ENCODE peak calls at places on chromosomes 2 and 18, in seven cellular contexts. G, M, A, T, Q, W and S are unnamed samples.

GRCh38 chr2:185875532-185875931 is 136.9 kb downstream of the FSIP2 start:
- DNase-seq in G (no peak), M (no peak), A (no peak), T (no peak), Q (no peak), W (no peak), S (no peak)

GRCh38 chr2:16080516-16080915 is 140.2 kb downstream of the MYCN start:
- DNase-seq in G (no peak), M (no peak), A (no peak), T (no peak), Q (no peak), W (no peak), S (no peak)

GRCh38 chr2:159996792-159997546 is 65.4 kb downstream of the PLA2R1 start:
- DNase-seq in G (no peak), M (no peak), A (no peak), T (peak), Q (no peak), W (no peak), S (no peak)

GRCh38 chr18:22186484-22186971 is 17.1 kb downstream of the GATA6 start:
- DNase-seq in G (no peak), M (no peak), A (no peak), T (peak), Q (no peak), W (no peak), S (no peak)

GRCh38 chr2:237927135-237927534 is 39.7 kb upstream of the UBE2F start:
- DNase-seq in G (no peak), M (no peak), A (no peak), T (no peak), Q (no peak), W (no peak), S (no peak)

GRCh38 chr2:71538241-71538640 is 84.9 kb downstream of the DYSF start:
- DNase-seq in G (no peak), M (no peak), A (no peak), T (no peak), Q (no peak), W (no peak), S (no peak)

GRCh38 chr2:21191535-21191934 is 67.8 kb downstream of the TDRD15 start:
- DNase-seq in G (no peak), M (no peak), A (no peak), T (no peak), Q (no peak), W (no peak), S (no peak)

GRCh38 chr2:46315103-46315890 is 18.1 kb downstream of the EPAS1 start:
- DNase-seq in G (no peak), M (no peak), A (no peak), T (peak), Q (no peak), W (no peak), S (no peak)

GRCh38 chr18:42798606-42799005 is 316.9 kb downstream of the RIT2 start:
- DNase-seq in G (no peak), M (no peak), A (no peak), T (no peak), Q (no peak), W (no peak), S (no peak)

GRCh38 chr18:56085561-56085960 is 497.6 kb upstream of the TCF4 start:
- DNase-seq in G (no peak), M (no peak), A (no peak), T (peak), Q (no peak), W (no peak), S (no peak)

GRCh38 chr2:126707191-126707590 is 51.2 kb downstream of the GYPC start:
- DNase-seq in G (no peak), M (no peak), A (no peak), T (no peak), Q (no peak), W (no peak), S (no peak)

GRCh38 chr2:45962522-45962921 is 311.0 kb downstream of the PRKCE start:
- DNase-seq in G (no peak), M (peak), A (no peak), T (peak), Q (no peak), W (no peak), S (peak)

GRCh38 chr2:100818606-100819364 is 1.2 kb upstream of the NPAS2 start:
- DNase-seq in G (no peak), M (no peak), A (no peak), T (peak), Q (no peak), W (no peak), S (peak)

GRCh38 chr18:10907749-10908148 is 241.6 kb downstream of the PIEZO2 start:
- DNase-seq in G (no peak), M (no peak), A (no peak), T (no peak), Q (no peak), W (no peak), S (no peak)

GRCh38 chr2:65430515-65431416 is 1.6 kb downstream of the SPRED2 start:
- DNase-seq in G (peak), M (peak), A (peak), T (peak), Q (peak), W (peak), S (peak)

GRCh38 chr2:134372611-134373131 is 118.8 kb downstream of the MGAT5 start:
- DNase-seq in G (no peak), M (peak), A (no peak), T (peak), Q (no peak), W (no peak), S (no peak)

GRCh38 chr2:37915773-37916172 is 9.3 kb upstream of the RMDN2 start:
- DNase-seq in G (no peak), M (no peak), A (no peak), T (no peak), Q (no peak), W (no peak), S (no peak)

GRCh38 chr2:619964-620363 is 57.2 kb downstream of the TMEM18 start:
- DNase-seq in G (no peak), M (no peak), A (peak), T (no peak), Q (no peak), W (no peak), S (no peak)

GRCh38 chr2:27081984-27082772 is 3.8 kb downstream of the EMILIN1 start:
- DNase-seq in G (no peak), M (no peak), A (no peak), T (no peak), Q (no peak), W (no peak), S (no peak)

GRCh38 chr2:73999881-74000597 is 15.3 kb downstream of the TET3 start:
- DNase-seq in G (no peak), M (no peak), A (no peak), T (peak), Q (no peak), W (no peak), S (no peak)